ENCODE peak calls at places on chromosomes 5 and 9, in nine cellular contexts. U, F, V, G, W, D, P, T and Q are unnamed samples.

GRCh38 chr9:115604831-115605483 is 487.0 kb upstream of the TNC start:
- DNase-seq in U (no peak), V (peak; percentile 96), W (no peak), G (no peak), T (no peak), F (peak; percentile 95), D (no peak), P (no peak), Q (no peak)

GRCh38 chr5:111530298-111530740 is 18.0 kb upstream of the STARD4 start:
- DNase-seq in F (peak; percentile 54), V (peak; percentile 94), W (peak; percentile 87), G (peak; percentile 75), U (peak; percentile 47), D (peak; percentile 81), T (peak; percentile 77), P (peak; percentile 94), Q (no peak)

GRCh38 chr5:35856186-35857003 is at the start of gene IL7R:
- DNase-seq in U (no peak), V (peak; percentile 67), P (peak; percentile 45), W (peak; percentile 83), T (no peak), D (no peak), F (peak; percentile 39), G (peak; percentile 79), Q (no peak)

GRCh38 chr9:123225995-123226394 is 42.4 kb downstream of the STRBP start:
- DNase-seq in P (no peak), U (no peak), D (no peak), G (no peak), F (peak; percentile 29), V (peak; percentile 49), W (no peak), T (no peak), Q (no peak)

GRCh38 chr9:92808726-92809451 is 44.3 kb upstream of the BICD2 start:
- DNase-seq in P (no peak), T (peak; percentile 50), U (peak; percentile 46), V (peak; percentile 65), D (peak; percentile 93), W (peak; percentile 39), G (peak; percentile 35), F (peak; percentile 90), Q (peak; percentile 35)

GRCh38 chr5:14357861-14358260 is 214.7 kb downstream of the TRIO start:
- DNase-seq in D (no peak), T (no peak), P (no peak), W (no peak), V (no peak), G (no peak), F (no peak), U (no peak), Q (no peak)

GRCh38 chr5:149053027-149053705 is 9.7 kb downstream of the SH3TC2 start:
- DNase-seq in V (peak; percentile 76), P (no peak), U (no peak), D (no peak), T (no peak), W (no peak), G (no peak), F (peak; percentile 79), Q (no peak)

GRCh38 chr9:36392489-36392888 is 7.6 kb downstream of the RNF38 start:
- DNase-seq in D (no peak), W (no peak), T (no peak), P (no peak), U (no peak), F (no peak), V (no peak), G (no peak), Q (no peak)

GRCh38 chr5:92337772-92338234 is 954.7 kb upstream of the ARRDC3 start:
- DNase-seq in U (no peak), D (no peak), G (no peak), P (no peak), V (peak; percentile 82), T (no peak), F (peak; percentile 74), W (no peak), Q (no peak)

GRCh38 chr5:135735831-135736230 is 98.6 kb upstream of the SLC25A48 start:
- DNase-seq in U (no peak), W (no peak), V (no peak), T (no peak), G (no peak), F (no peak), P (no peak), D (no peak), Q (no peak)

GRCh38 chr9:98031169-98031568 is 25.4 kb upstream of the NANS start:
- DNase-seq in T (no peak), G (no peak), V (no peak), P (no peak), U (no peak), W (no peak), D (no peak), F (no peak), Q (no peak)

GRCh38 chr5:69432412-69433206 is 17.7 kb downstream of the MARVELD2 start:
- DNase-seq in P (no peak), W (no peak), D (no peak), F (no peak), U (no peak), T (no peak), G (no peak), V (no peak), Q (no peak)

GRCh38 chr9:127763918-127764384 is 14.5 kb downstream of the SH2D3C start:
- DNase-seq in F (peak; percentile 21), U (peak; percentile 60), P (no peak), G (peak; percentile 51), T (peak; percentile 52), D (peak; percentile 80), V (no peak), W (no peak), Q (no peak)

GRCh38 chr5:111749303-111750026 is 7.5 kb downstream of the NREP start:
- DNase-seq in P (no peak), V (no peak), F (peak; percentile 34), W (no peak), G (no peak), T (no peak), D (no peak), U (no peak), Q (no peak)

GRCh38 chr9:113221003-113221799 is at the start of the genes FKBP15 and SLC31A1:
- DNase-seq in F (peak; percentile 99), V (peak; percentile 96), T (peak; percentile 96), P (peak; percentile 96), U (peak; percentile 97), D (peak; percentile 99), G (peak; percentile 98), W (peak; percentile 96), Q (peak; percentile 93)

GRCh38 chr5:43683884-43684471 is 81.0 kb downstream of the NNT start:
- DNase-seq in D (no peak), T (no peak), F (no peak), G (no peak), V (no peak), W (no peak), P (no peak), U (no peak), Q (no peak)

GRCh38 chr5:41776435-41776834 is 93.8 kb downstream of the OXCT1 start:
- DNase-seq in P (no peak), D (no peak), F (no peak), U (no peak), G (no peak), W (no peak), V (peak; percentile 81), T (no peak), Q (no peak)

GRCh38 chr9:134535171-134535570 is 106.4 kb upstream of the COL5A1 start:
- DNase-seq in W (no peak), G (no peak), T (no peak), D (peak; percentile 32), F (no peak), V (no peak), U (no peak), P (no peak), Q (no peak)

GRCh38 chr5:147466581-147466980 is 43.3 kb downstream of the DPYSL3 start:
- DNase-seq in U (no peak), V (no peak), P (no peak), W (no peak), F (no peak), T (no peak), G (no peak), D (no peak), Q (no peak)
- H3K27ac ChIP-seq in U (peak overlapping the region; percentile 58), V (no peak overlapping the region), P (no peak overlapping the region), W (no peak overlapping the region), F (no peak overlapping the region), T (no peak overlapping the region), G (no peak overlapping the region), D (no peak overlapping the region), Q (no peak overlapping the region)

GRCh38 chr5:139670369-139671095 is 22.4 kb downstream of the CXXC5 start:
- DNase-seq in D (no peak), U (no peak), F (no peak), G (peak; percentile 98), V (peak; percentile 68), T (peak; percentile 91), P (peak; percentile 93), W (no peak), Q (no peak)
- H3K4me3 ChIP-seq in D (no peak overlapping the region), U (no peak overlapping the region), F (no peak overlapping the region), G (peak overlapping the region; percentile 74), V (no peak overlapping the region), T (no peak overlapping the region), P (peak overlapping the region; percentile 52), W (no peak overlapping the region), Q (no peak overlapping the region)

GRCh38 chr9:130448771-130449170 is 4.0 kb downstream of the ASS1 start:
- DNase-seq in T (no peak), V (peak; percentile 43), F (no peak), W (no peak), P (no peak), G (no peak), U (no peak), D (no peak), Q (no peak)
- H3K4me1 ChIP-seq in T (peaks cover 9% of the 10 kb centered on the region), V (peaks cover 32% of the 10 kb centered on the region), F (peaks cover 37% of the 10 kb centered on the region), W (peaks cover 4% of the 10 kb centered on the region), P (peaks cover 16% of the 10 kb centered on the region), G (peaks cover 9% of the 10 kb centered on the region), U (peaks cover 25% of the 10 kb centered on the region), D (no peaks in the 10 kb centered on the region), Q (peaks cover 25% of the 10 kb centered on the region)

GRCh38 chr9:72834994-72835393 is 117.9 kb downstream of the ALDH1A1 start:
- DNase-seq in U (no peak), V (no peak), D (no peak), F (no peak), W (no peak), P (no peak), T (no peak), G (no peak), Q (no peak)

GRCh38 chr9:72844440-72844768 is 108.4 kb downstream of the ALDH1A1 start:
- DNase-seq in P (peak; percentile 7), G (no peak), W (no peak), T (no peak), V (no peak), D (no peak), F (no peak), U (no peak), Q (no peak)

GRCh38 chr9:72843525-72844439 is 109.1 kb downstream of the ALDH1A1 start:
- DNase-seq in T (no peak), W (no peak), F (no peak), V (no peak), U (no peak), D (no peak), G (no peak), P (no peak), Q (no peak)

GRCh38 chr9:72836790-72837189 is 116.1 kb downstream of the ALDH1A1 start:
- DNase-seq in U (no peak), T (no peak), F (no peak), G (no peak), D (no peak), W (no peak), P (no peak), V (no peak), Q (no peak)

DNA sequence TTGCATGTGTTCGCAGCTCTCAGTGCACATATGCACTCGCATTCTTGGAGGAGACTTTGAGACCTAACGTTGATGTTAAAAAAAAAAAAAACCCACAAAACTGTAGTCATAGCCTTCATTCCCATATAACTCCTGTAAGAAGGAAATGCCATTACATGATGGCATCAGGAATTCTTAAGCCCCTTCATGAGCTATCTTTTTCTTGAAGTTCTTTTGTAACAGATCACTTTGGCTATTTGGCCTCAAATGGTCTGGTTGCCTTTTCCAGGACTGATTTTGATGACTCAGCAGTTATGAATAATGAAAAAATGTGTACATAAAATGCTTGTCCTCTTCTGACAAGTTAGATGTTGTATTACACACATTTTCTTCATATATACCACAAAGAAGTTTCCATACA is 113.7 kb downstream of the ALDH1A1 start:
- DNase-seq in D (no peak), U (no peak), T (no peak), V (peak; percentile 48), F (no peak), W (no peak), P (no peak), G (no peak), Q (no peak)
- H3K27ac ChIP-seq in D (no peak overlapping the region), U (no peak overlapping the region), T (no peak overlapping the region), V (no peak overlapping the region), F (no peak overlapping the region), W (no peak overlapping the region), P (no peak overlapping the region), G (no peak overlapping the region), Q (no peak overlapping the region)